ENCODE peak calls at places on chromosomes 16 and 17, in four cellular contexts. One of them, this sample, is unnamed.

GRCh38 chr16:75695708-75696107 is 5.6 kb downstream of the DUXB start:
- DNase-seq in A172: peak; percentile 7
- DNase-seq in C1 segment of cervical spinal cord: no peak
- DNase-seq in GM04504: no peak
- DNase-seq in this sample: no peak

GRCh38 chr17:21388066-21388465 is 11.9 kb downstream of the KCNJ12 start:
- DNase-seq in A172: no peak
- DNase-seq in C1 segment of cervical spinal cord: no peak
- DNase-seq in GM04504: no peak
- DNase-seq in this sample: no peak

GRCh38 chr17:40069751-40070643 is 7.2 kb downstream of the THRA start:
- DNase-seq in A172: peak; percentile 78
- DNase-seq in C1 segment of cervical spinal cord: no peak
- DNase-seq in GM04504: no peak
- DNase-seq in this sample: no peak

GRCh38 chr16:69772560-69773254 is 10.6 kb downstream of the WWP2 start:
- DNase-seq in A172: peak; percentile 16
- DNase-seq in C1 segment of cervical spinal cord: no peak
- DNase-seq in GM04504: no peak
- DNase-seq in this sample: no peak

GRCh38 chr16:10738231-10739077 is 5.2 kb upstream of the NUBP1 start:
- DNase-seq in A172: peak; percentile 86
- DNase-seq in C1 segment of cervical spinal cord: peak; percentile 81
- DNase-seq in GM04504: no peak
- DNase-seq in this sample: no peak

GRCh38 chr16:82071421-82071820 is 36.4 kb downstream of the HSD17B2 start:
- DNase-seq in A172: no peak
- DNase-seq in C1 segment of cervical spinal cord: no peak
- DNase-seq in GM04504: no peak
- DNase-seq in this sample: no peak

GRCh38 chr16:81005644-81006471 is 827 bp downstream of the CMC2 start:
- DNase-seq in A172: no peak
- DNase-seq in C1 segment of cervical spinal cord: no peak
- DNase-seq in GM04504: no peak
- DNase-seq in this sample: no peak

GRCh38 chr17:64155751-64156544 is 26.0 kb upstream of the ERN1 start:
- DNase-seq in A172: no peak
- DNase-seq in C1 segment of cervical spinal cord: peak; percentile 69
- DNase-seq in GM04504: no peak
- DNase-seq in this sample: no peak

GRCh38 chr16:81863630-81864352 is 84.7 kb downstream of the PLCG2 start:
- DNase-seq in A172: no peak
- DNase-seq in C1 segment of cervical spinal cord: no peak
- DNase-seq in GM04504: no peak
- DNase-seq in this sample: no peak

This sample was measured in GOT3.